ENCODE peak calls at places on chromosomes 3 and 15, in seven cellular contexts. F is left lung, L is kidney epithelial cell, T is NCI-H748 treated with DMSO at 0.1 percent for 48 hours, U is colonic mucosa, S is ACHN, N is T-helper 2 cell. C is an unnamed sample.

GRCh38 chr3:193446975-193447602 is 68.5 kb upstream of the ATP13A5 start:
- DNase-seq in L (no peak), U (no peak), S (no peak), N (no peak), T (no peak), F (no peak), C (no peak)

GRCh38 chr3:159166899-159167586 is 365.2 kb downstream of the MFSD1 start:
- DNase-seq in N (no peak), S (no peak), T (no peak), L (no peak), F (no peak), U (no peak), C (no peak)

GRCh38 chr3:38140326-38141172 is 2.1 kb downstream of the MYD88 start:
- DNase-seq in L (no peak), U (no peak), S (no peak), N (no peak), T (no peak), F (no peak), C (no peak)

GRCh38 chr3:10968390-10968789 is 24.2 kb upstream of the SLC6A1 start:
- DNase-seq in F (no peak), U (no peak), L (no peak), N (no peak), S (no peak), T (no peak), C (no peak)

GRCh38 chr15:44066211-44066827 is 128.8 kb downstream of the FRMD5 start:
- DNase-seq in F (no peak), L (peak), T (peak), N (no peak), U (peak), S (peak), C (peak)

GRCh38 chr15:99424131-99424571 is 141.6 kb upstream of the MEF2A start:
- DNase-seq in F (no peak), N (no peak), S (no peak), U (no peak), T (no peak), L (no peak), C (no peak)

GRCh38 chr3:46996689-46997452 is 17.4 kb downstream of the NBEAL2 start:
- DNase-seq in S (no peak), N (no peak), L (no peak), F (no peak), T (no peak), U (no peak), C (no peak)

GRCh38 chr15:74725845-74726773 is 781 bp upstream of the CYP1A1 start:
- DNase-seq in T (no peak), N (peak), S (peak), L (no peak), U (peak), F (no peak), C (no peak)

GRCh38 chr3:187591051-187591450 is 79.1 kb downstream of the SST start:
- DNase-seq in L (no peak), U (no peak), N (no peak), F (no peak), S (no peak), T (no peak), C (no peak)

GRCh38 chr3:11452988-11453847 is 181.0 kb downstream of the ATG7 start:
- DNase-seq in T (peak), L (peak), F (no peak), N (no peak), S (peak), U (no peak), C (no peak)

GRCh38 chr15:90315276-90315982 is 36.7 kb upstream of the ZNF774 start:
- DNase-seq in T (no peak), L (no peak), U (peak), S (no peak), N (no peak), F (peak), C (no peak)

GRCh38 chr15:60469893-60470641 is 8.9 kb downstream of the ICE2 start:
- DNase-seq in N (no peak), S (peak), T (no peak), F (no peak), L (peak), U (no peak), C (no peak)

GRCh38 chr3:58249358-58250092 is 11.9 kb downstream of the ABHD6 start:
- DNase-seq in N (no peak), T (no peak), S (no peak), F (no peak), U (peak), L (no peak), C (no peak)

C was measured in iPS DF 19.7.